ENCODE peak calls at places on chromosomes 5 and 9, in eight cellular contexts. H, I, R, K, T, A, E and Z are unnamed samples.

GRCh38 chr5:93402451-93402850 is 178.6 kb downstream of the NR2F1-AS1 start:
- DNase-seq in H (no peak), I (no peak), R (no peak), K (no peak), T (no peak), A (no peak), E (no peak), Z (no peak)

GRCh38 chr5:143896471-143896870 is 84.5 kb downstream of the HMHB1 start:
- DNase-seq in H (no peak), I (no peak), R (no peak), K (no peak), T (no peak), A (no peak), E (no peak), Z (no peak)

GRCh38 chr5:373710-374602 is 52.4 kb downstream of the AHRR start:
- DNase-seq in H (peak; percentile 87), I (peak; percentile 85), R (no peak), K (peak; percentile 86), T (peak; percentile 18), A (peak; percentile 8), E (peak; percentile 41), Z (no peak)

GRCh38 chr5:56595561-56595960 is 219.8 kb upstream of the MAP3K1 start:
- DNase-seq in H (no peak), I (no peak), R (no peak), K (no peak), T (no peak), A (no peak), E (no peak), Z (no peak)

GRCh38 chr5:71887680-71888079 is 168.6 kb downstream of the CARTPT start:
- DNase-seq in H (peak; percentile 88), I (peak; percentile 83), R (peak; percentile 53), K (no peak), T (peak; percentile 41), A (no peak), E (no peak), Z (no peak)

GRCh38 chr5:67283275-67283987 is 86.8 kb upstream of the CD180 start:
- DNase-seq in H (no peak), I (no peak), R (no peak), K (no peak), T (no peak), A (peak; percentile 74), E (no peak), Z (no peak)

GRCh38 chr9:137731216-137731946 is 112.6 kb downstream of the EHMT1 start:
- DNase-seq in H (no peak), I (no peak), R (no peak), K (no peak), T (no peak), A (no peak), E (no peak), Z (no peak)

GRCh38 chr5:154077692-154078091 is 38.9 kb downstream of the MFAP3 start:
- DNase-seq in H (peak; percentile 13), I (peak; percentile 23), R (no peak), K (no peak), T (no peak), A (no peak), E (no peak), Z (no peak)

GRCh38 chr9:131545003-131545785 is at the start of gene PRRT1B:
- DNase-seq in H (no peak), I (no peak), R (no peak), K (no peak), T (no peak), A (no peak), E (peak; percentile 94), Z (peak; percentile 91)

GRCh38 chr5:68114641-68115040 is 100.9 kb upstream of the PIK3R1 start:
- DNase-seq in H (peak; percentile 93), I (peak; percentile 90), R (no peak), K (no peak), T (no peak), A (no peak), E (no peak), Z (no peak)

GRCh38 chr9:128669786-128670185 is 13.1 kb upstream of the DYNC2I2 start:
- DNase-seq in H (no peak), I (no peak), R (no peak), K (no peak), T (no peak), A (no peak), E (no peak), Z (no peak)

GRCh38 chr9:3929345-3930150 is 370.3 kb downstream of the GLIS3 start:
- DNase-seq in H (no peak), I (no peak), R (no peak), K (no peak), T (no peak), A (no peak), E (no peak), Z (no peak)

GRCh38 chr9:137388589-137389427 is 34.2 kb downstream of the EXD3 start:
- DNase-seq in H (no peak), I (no peak), R (no peak), K (no peak), T (no peak), A (no peak), E (no peak), Z (no peak)

GRCh38 chr5:171307843-171308452 is 1.1 kb upstream of the TLX3 start:
- DNase-seq in H (no peak), I (no peak), R (no peak), K (no peak), T (no peak), A (no peak), E (no peak), Z (no peak)

GRCh38 chr5:181224390-181225234 is 1.5 kb downstream of the TRIM41 start:
- DNase-seq in H (no peak), I (no peak), R (no peak), K (no peak), T (peak; percentile 42), A (no peak), E (peak; percentile 31), Z (no peak)

GRCh38 chr5:40646286-40646685 is 33.4 kb upstream of the PTGER4 start:
- DNase-seq in H (no peak), I (no peak), R (no peak), K (no peak), T (no peak), A (no peak), E (peak; percentile 23), Z (no peak)

GRCh38 chr9:123318192-123318591 is 37.8 kb upstream of the CRB2 start:
- DNase-seq in H (no peak), I (no peak), R (no peak), K (no peak), T (no peak), A (peak; percentile 41), E (no peak), Z (no peak)

GRCh38 chr5:32842798-32843531 is 131.8 kb downstream of the NPR3 start:
- DNase-seq in H (no peak), I (no peak), R (no peak), K (no peak), T (no peak), A (no peak), E (peak; percentile 74), Z (peak; percentile 44)

GRCh38 chr5:127564002-127564769 is 46.7 kb downstream of the PRRC1 start:
- DNase-seq in H (peak; percentile 64), I (peak; percentile 65), R (peak; percentile 39), K (peak; percentile 2), T (peak; percentile 43), A (peak; percentile 61), E (peak; percentile 75), Z (no peak)

GRCh38 chr9:19517202-19517942 is 108.6 kb downstream of the ACER2 start:
- DNase-seq in H (peak; percentile 17), I (no peak), R (no peak), K (no peak), T (no peak), A (no peak), E (no peak), Z (no peak)

GRCh38 chr9:135888766-135889394 is 18.5 kb downstream of the CAMSAP1 start:
- DNase-seq in H (no peak), I (no peak), R (no peak), K (no peak), T (no peak), A (no peak), E (no peak), Z (no peak)

GRCh38 chr9:123291736-123292135 is 23.4 kb upstream of the STRBP start:
- DNase-seq in H (no peak), I (no peak), R (peak; percentile 42), K (no peak), T (no peak), A (no peak), E (no peak), Z (no peak)